ENCODE peak calls at places on chromosomes 12 and 14, in seven cellular contexts. One of them, this sample, is unnamed.

GRCh38 chr12:51904951-51905471 is 2.3 kb upstream of the ACVRL1 start:
- DNase-seq in spleen: no peak
- DNase-seq in AG04450: no peak
- DNase-seq in astrocyte of the cerebellum: no peak
- DNase-seq in cardiac muscle cell: no peak
- DNase-seq in body of pancreas: peak
- DNase-seq in left ventricle myocardium inferior: no peak
- DNase-seq in this sample: no peak

GRCh38 chr14:76710093-76711010 is 50.9 kb upstream of the VASH1 start:
- DNase-seq in spleen: no peak
- DNase-seq in AG04450: peak
- DNase-seq in astrocyte of the cerebellum: peak
- DNase-seq in cardiac muscle cell: peak
- DNase-seq in body of pancreas: peak
- DNase-seq in left ventricle myocardium inferior: no peak
- DNase-seq in this sample: no peak

GRCh38 chr14:99174920-99175319 is 97.1 kb downstream of the BCL11B start:
- DNase-seq in spleen: no peak
- DNase-seq in AG04450: no peak
- DNase-seq in astrocyte of the cerebellum: no peak
- DNase-seq in cardiac muscle cell: no peak
- DNase-seq in body of pancreas: no peak
- DNase-seq in left ventricle myocardium inferior: no peak
- DNase-seq in this sample: no peak

GRCh38 chr14:99387880-99388279 is 92.8 kb downstream of the SETD3 start:
- DNase-seq in spleen: no peak
- DNase-seq in AG04450: no peak
- DNase-seq in astrocyte of the cerebellum: no peak
- DNase-seq in cardiac muscle cell: no peak
- DNase-seq in body of pancreas: no peak
- DNase-seq in left ventricle myocardium inferior: no peak
- DNase-seq in this sample: no peak

GRCh38 chr14:33611405-33612183 is 339.3 kb downstream of the EGLN3 start:
- DNase-seq in spleen: no peak
- DNase-seq in AG04450: no peak
- DNase-seq in astrocyte of the cerebellum: no peak
- DNase-seq in cardiac muscle cell: no peak
- DNase-seq in body of pancreas: no peak
- DNase-seq in left ventricle myocardium inferior: no peak
- DNase-seq in this sample: no peak

GRCh38 chr12:55258288-55258687 is 13.9 kb downstream of the OR6C74 start:
- DNase-seq in spleen: no peak
- DNase-seq in AG04450: no peak
- DNase-seq in astrocyte of the cerebellum: no peak
- DNase-seq in cardiac muscle cell: no peak
- DNase-seq in body of pancreas: no peak
- DNase-seq in left ventricle myocardium inferior: no peak
- DNase-seq in this sample: no peak

GRCh38 chr14:35384386-35385041 is 20.0 kb downstream of the NFKBIA start:
- DNase-seq in spleen: no peak
- DNase-seq in AG04450: peak
- DNase-seq in astrocyte of the cerebellum: peak
- DNase-seq in cardiac muscle cell: no peak
- DNase-seq in body of pancreas: peak
- DNase-seq in left ventricle myocardium inferior: peak
- DNase-seq in this sample: peak

GRCh38 chr12:26195250-26195640 is at the start of gene SSPN:
- DNase-seq in spleen: peak
- DNase-seq in AG04450: no peak
- DNase-seq in astrocyte of the cerebellum: peak
- DNase-seq in cardiac muscle cell: peak
- DNase-seq in body of pancreas: peak
- DNase-seq in left ventricle myocardium inferior: peak
- DNase-seq in this sample: no peak

GRCh38 chr12:77591959-77592358 is 238.7 kb upstream of the NAV3 start:
- DNase-seq in spleen: no peak
- DNase-seq in AG04450: no peak
- DNase-seq in astrocyte of the cerebellum: no peak
- DNase-seq in cardiac muscle cell: peak
- DNase-seq in body of pancreas: peak
- DNase-seq in left ventricle myocardium inferior: no peak
- DNase-seq in this sample: no peak

GRCh38 chr14:29278301-29278700 is 511.7 kb downstream of the FOXG1 start:
- DNase-seq in spleen: no peak
- DNase-seq in AG04450: no peak
- DNase-seq in astrocyte of the cerebellum: no peak
- DNase-seq in cardiac muscle cell: no peak
- DNase-seq in body of pancreas: no peak
- DNase-seq in left ventricle myocardium inferior: no peak
- DNase-seq in this sample: no peak

DNA sequence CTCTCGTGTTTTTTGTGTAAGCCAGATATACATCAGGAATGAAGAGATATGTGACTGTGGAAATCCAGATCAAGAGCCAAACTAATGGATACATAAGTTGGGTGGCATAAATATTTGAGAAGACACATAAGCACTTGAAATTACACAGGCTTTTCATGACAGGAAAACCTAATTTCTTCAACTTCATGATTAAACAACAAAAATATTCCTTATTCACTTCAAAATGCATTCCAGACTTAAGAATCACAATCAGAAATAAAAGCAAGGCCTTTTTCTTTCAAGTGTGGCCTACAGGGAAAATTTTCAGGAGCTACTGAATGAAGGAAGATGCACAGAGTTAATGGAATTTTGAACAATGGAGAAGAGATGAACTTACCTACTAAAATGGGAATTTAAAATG is 515.6 kb downstream of the FOXG1 start:
- DNase-seq in spleen: no peak
- DNase-seq in AG04450: peak
- DNase-seq in astrocyte of the cerebellum: no peak
- DNase-seq in cardiac muscle cell: no peak
- DNase-seq in body of pancreas: no peak
- DNase-seq in left ventricle myocardium inferior: no peak
- DNase-seq in this sample: peak
- TF ChIP-seq CTCF in spleen: no peak
- TF ChIP-seq CTCF in AG04450: no peak
- TF ChIP-seq CTCF in astrocyte of the cerebellum: no peak
- TF ChIP-seq CTCF in cardiac muscle cell: no peak
- TF ChIP-seq CTCF in body of pancreas: no peak
- TF ChIP-seq CTCF in left ventricle myocardium inferior: no peak
- TF ChIP-seq CTCF in this sample: no peak

GRCh38 chr12:75483411-75483810 is 2.9 kb downstream of the GLIPR1 start:
- DNase-seq in spleen: no peak
- DNase-seq in AG04450: no peak
- DNase-seq in astrocyte of the cerebellum: no peak
- DNase-seq in cardiac muscle cell: no peak
- DNase-seq in body of pancreas: peak
- DNase-seq in left ventricle myocardium inferior: no peak
- DNase-seq in this sample: no peak

GRCh38 chr12:75482636-75483035 is 2.1 kb downstream of the GLIPR1 start:
- DNase-seq in spleen: no peak
- DNase-seq in AG04450: no peak
- DNase-seq in astrocyte of the cerebellum: no peak
- DNase-seq in cardiac muscle cell: no peak
- DNase-seq in body of pancreas: no peak
- DNase-seq in left ventricle myocardium inferior: no peak
- DNase-seq in this sample: no peak

GRCh38 chr12:75481013-75481705 is 604 bp downstream of the GLIPR1 start:
- DNase-seq in spleen: no peak
- DNase-seq in AG04450: no peak
- DNase-seq in astrocyte of the cerebellum: no peak
- DNase-seq in cardiac muscle cell: no peak
- DNase-seq in body of pancreas: no peak
- DNase-seq in left ventricle myocardium inferior: no peak
- DNase-seq in this sample: no peak

GRCh38 chr12:75480469-75480949 is at the start of gene GLIPR1:
- DNase-seq in spleen: peak
- DNase-seq in AG04450: peak
- DNase-seq in astrocyte of the cerebellum: peak
- DNase-seq in cardiac muscle cell: no peak
- DNase-seq in body of pancreas: peak
- DNase-seq in left ventricle myocardium inferior: peak
- DNase-seq in this sample: peak

DNA sequence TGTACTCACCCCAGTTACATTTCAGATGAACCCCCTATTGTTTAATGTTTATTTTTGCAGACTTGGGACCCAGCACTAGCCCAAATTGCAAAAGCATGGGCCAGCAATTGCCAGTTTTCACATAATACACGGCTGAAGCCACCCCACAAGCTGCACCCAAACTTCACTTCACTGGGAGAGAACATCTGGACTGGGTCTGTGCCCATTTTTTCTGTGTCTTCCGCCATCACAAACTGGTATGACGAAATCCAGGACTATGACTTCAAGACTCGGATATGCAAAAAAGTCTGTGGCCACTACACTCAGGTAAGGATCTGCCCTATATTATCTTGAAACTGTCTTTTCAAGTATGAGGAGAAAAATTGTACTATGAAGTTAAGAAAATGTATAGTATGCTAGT is 1.2 kb downstream of the GLIPR1 start:
- DNase-seq in spleen: no peak
- DNase-seq in AG04450: no peak
- DNase-seq in astrocyte of the cerebellum: peak
- DNase-seq in cardiac muscle cell: no peak
- DNase-seq in body of pancreas: no peak
- DNase-seq in left ventricle myocardium inferior: no peak
- DNase-seq in this sample: no peak
- H3K4me3 ChIP-seq in spleen: peak
- H3K4me3 ChIP-seq in AG04450: peak
- H3K4me3 ChIP-seq in astrocyte of the cerebellum: peak
- H3K4me3 ChIP-seq in cardiac muscle cell: no peak
- H3K4me3 ChIP-seq in body of pancreas: no peak
- H3K4me3 ChIP-seq in left ventricle myocardium inferior: peak
- H3K4me3 ChIP-seq in this sample: peak

DNA sequence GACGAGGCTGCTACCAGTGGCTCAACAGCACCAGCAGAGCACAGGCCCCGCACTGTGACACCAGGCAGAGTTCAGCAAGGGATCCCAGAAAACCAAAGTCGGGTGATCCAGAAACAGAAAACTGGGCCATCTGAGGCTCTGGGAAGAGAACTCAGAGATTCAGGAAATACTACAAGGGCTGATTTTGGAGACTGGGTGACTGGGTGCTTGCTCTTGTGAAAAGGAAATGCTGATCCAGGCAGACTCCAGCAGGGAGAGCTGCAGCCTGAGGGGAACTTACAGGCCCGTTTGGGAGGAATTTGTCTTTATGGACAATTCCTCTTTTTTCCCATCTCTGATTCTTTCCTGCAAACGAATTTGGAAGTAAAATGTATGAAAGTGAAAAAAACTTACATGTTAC is 28.2 kb downstream of the FOXN3 start:
- DNase-seq in spleen: no peak
- DNase-seq in AG04450: no peak
- DNase-seq in astrocyte of the cerebellum: no peak
- DNase-seq in cardiac muscle cell: no peak
- DNase-seq in body of pancreas: no peak
- DNase-seq in left ventricle myocardium inferior: no peak
- DNase-seq in this sample: no peak
- TF ChIP-seq CTCF in spleen: no peak
- TF ChIP-seq CTCF in AG04450: peak
- TF ChIP-seq CTCF in astrocyte of the cerebellum: peak
- TF ChIP-seq CTCF in cardiac muscle cell: peak
- TF ChIP-seq CTCF in body of pancreas: no peak
- TF ChIP-seq CTCF in left ventricle myocardium inferior: peak
- TF ChIP-seq CTCF in this sample: peak

DNA sequence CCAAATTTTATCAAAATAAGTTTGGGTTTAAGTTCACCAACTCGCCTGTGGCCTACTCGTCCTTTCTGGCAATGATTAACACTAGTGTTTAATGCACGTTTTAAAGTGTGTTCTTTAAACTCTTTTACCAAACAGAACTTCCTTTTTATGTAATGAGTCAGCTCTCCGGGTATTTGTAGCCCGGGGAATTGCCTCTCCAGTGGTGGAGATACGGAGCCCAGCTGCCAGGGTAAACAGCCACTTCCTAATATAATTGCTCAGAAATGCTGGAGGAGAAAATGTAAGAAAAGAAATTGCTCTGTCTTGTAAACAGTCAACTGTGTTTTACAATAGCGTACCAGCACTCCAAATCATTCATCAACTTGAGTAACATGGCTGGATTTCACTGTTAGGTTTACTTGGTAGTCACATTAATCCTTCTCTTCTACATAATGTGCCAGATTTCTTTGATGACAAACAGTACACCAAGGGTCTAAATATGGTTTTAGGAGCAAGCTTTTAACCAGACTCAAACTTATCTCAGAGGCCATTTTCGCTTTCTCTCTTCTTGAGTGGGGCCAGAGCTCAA is 101.1 kb upstream of the SLC38A2 start:
- DNase-seq in spleen: peak
- DNase-seq in AG04450: peak
- DNase-seq in astrocyte of the cerebellum: peak
- DNase-seq in cardiac muscle cell: no peak
- DNase-seq in body of pancreas: peak
- DNase-seq in left ventricle myocardium inferior: peak
- DNase-seq in this sample: peak
- H3K4me3 ChIP-seq in spleen: peak
- H3K4me3 ChIP-seq in AG04450: no peak
- H3K4me3 ChIP-seq in astrocyte of the cerebellum: no peak
- H3K4me3 ChIP-seq in cardiac muscle cell: no peak
- H3K4me3 ChIP-seq in body of pancreas: no peak
- H3K4me3 ChIP-seq in left ventricle myocardium inferior: peak
- H3K4me3 ChIP-seq in this sample: no peak

GRCh38 chr14:43539210-43539609 is 967.9 kb downstream of the FSCB start:
- DNase-seq in spleen: no peak
- DNase-seq in AG04450: no peak
- DNase-seq in astrocyte of the cerebellum: no peak
- DNase-seq in cardiac muscle cell: peak
- DNase-seq in body of pancreas: peak
- DNase-seq in left ventricle myocardium inferior: no peak
- DNase-seq in this sample: no peak
- TF ChIP-seq CTCF in spleen: no peak
- TF ChIP-seq CTCF in AG04450: peak
- TF ChIP-seq CTCF in astrocyte of the cerebellum: peak
- TF ChIP-seq CTCF in cardiac muscle cell: peak
- TF ChIP-seq CTCF in body of pancreas: peak
- TF ChIP-seq CTCF in left ventricle myocardium inferior: peak
- TF ChIP-seq CTCF in this sample: no peak

This sample was measured in AG09309.